ENCODE peak calls at places on chromosomes 5 and 9, in ten cellular contexts. S, J, A, N, R, P, H, K, L and V are unnamed samples.

GRCh38 chr5:355379-355935 is 33.9 kb downstream of the AHRR start:
- DNase-seq in S (no peak), J (no peak), A (no peak), N (no peak), R (no peak), P (no peak), H (no peak), K (no peak), L (no peak), V (no peak)

GRCh38 chr9:17422994-17423680 is 155.7 kb upstream of the SH3GL2 start:
- DNase-seq in S (no peak), J (no peak), A (no peak), N (no peak), R (no peak), P (peak), H (no peak), K (no peak), L (no peak), V (no peak)

GRCh38 chr5:158759276-158759675 is 340.4 kb downstream of the EBF1 start:
- DNase-seq in S (no peak), J (peak), A (no peak), N (no peak), R (no peak), P (no peak), H (no peak), K (no peak), L (no peak), V (no peak)

GRCh38 chr9:136717399-136717798 is 5.0 kb downstream of the DIPK1B start:
- DNase-seq in S (no peak), J (no peak), A (no peak), N (no peak), R (no peak), P (no peak), H (no peak), K (no peak), L (no peak), V (no peak)

GRCh38 chr5:177309351-177310191 is 2.1 kb downstream of the MXD3 start:
- DNase-seq in S (peak), J (peak), A (peak), N (peak), R (peak), P (peak), H (peak), K (peak), L (peak), V (peak)

GRCh38 chr9:8558176-8558575 is 758.6 kb upstream of the DMAC1 start:
- DNase-seq in S (no peak), J (peak), A (no peak), N (no peak), R (no peak), P (no peak), H (no peak), K (no peak), L (no peak), V (no peak)

GRCh38 chr5:13976867-13977479 is 32.5 kb upstream of the DNAH5 start:
- DNase-seq in S (no peak), J (peak), A (no peak), N (no peak), R (peak), P (peak), H (no peak), K (peak), L (no peak), V (peak)

GRCh38 chr9:137444106-137444790 is 3.1 kb upstream of the ENTPD8 start:
- DNase-seq in S (no peak), J (no peak), A (no peak), N (no peak), R (no peak), P (no peak), H (no peak), K (no peak), L (no peak), V (no peak)

GRCh38 chr5:139481580-139482049 is 943 bp downstream of the STING1 start:
- DNase-seq in S (no peak), J (no peak), A (no peak), N (no peak), R (no peak), P (no peak), H (no peak), K (no peak), L (peak), V (no peak)

GRCh38 chr5:153543288-153543687 is 52.8 kb downstream of the GRIA1 start:
- DNase-seq in S (no peak), J (no peak), A (no peak), N (no peak), R (no peak), P (no peak), H (no peak), K (no peak), L (no peak), V (no peak)

GRCh38 chr9:69433968-69434367 is 109.0 kb downstream of the ENTREP1 start:
- DNase-seq in S (no peak), J (no peak), A (no peak), N (no peak), R (no peak), P (no peak), H (no peak), K (no peak), L (no peak), V (no peak)

GRCh38 chr5:157933005-157933404 is 74.1 kb upstream of the CLINT1 start:
- DNase-seq in S (no peak), J (no peak), A (no peak), N (no peak), R (no peak), P (no peak), H (no peak), K (no peak), L (no peak), V (no peak)

GRCh38 chr5:99911971-99912370 is 623.2 kb upstream of the FAM174A start:
- DNase-seq in S (no peak), J (no peak), A (no peak), N (no peak), R (no peak), P (no peak), H (no peak), K (no peak), L (no peak), V (no peak)

GRCh38 chr9:35078066-35078465 is 1.7 kb downstream of the FANCG start:
- DNase-seq in S (no peak), J (no peak), A (no peak), N (no peak), R (no peak), P (no peak), H (no peak), K (no peak), L (no peak), V (no peak)

GRCh38 chr5:34487202-34487879 is 168.8 kb upstream of the RAI14 start:
- DNase-seq in S (no peak), J (peak), A (no peak), N (no peak), R (peak), P (no peak), H (no peak), K (peak), L (no peak), V (no peak)

GRCh38 chr5:28286566-28286965 is 1248.2 kb upstream of the CDH9 start:
- DNase-seq in S (no peak), J (no peak), A (no peak), N (no peak), R (no peak), P (no peak), H (no peak), K (no peak), L (no peak), V (no peak)

GRCh38 chr5:174325441-174325840 is 279.9 kb downstream of the NSG2 start:
- DNase-seq in S (no peak), J (no peak), A (no peak), N (no peak), R (no peak), P (no peak), H (no peak), K (no peak), L (no peak), V (peak)